ENCODE peak calls at places on chromosomes 11 and 22, in six cellular contexts. Y, X, U, V, N and I are unnamed samples.

GRCh38 chr11:110463153-110463552 is 33.4 kb downstream of the FDX1 start:
- DNase-seq in N (peak), Y (no peak), X (peak), U (peak), V (peak), I (peak)

GRCh38 chr11:71164621-71165020 is 87.8 kb downstream of the SHANK2 start:
- DNase-seq in X (no peak), V (no peak), Y (no peak), N (no peak), U (no peak), I (no peak)

GRCh38 chr11:117384045-117384444 is 56.4 kb downstream of the CEP164 start:
- DNase-seq in N (peak), Y (no peak), V (no peak), X (no peak), U (peak), I (peak)

GRCh38 chr11:117319214-117319840 is 3.3 kb upstream of the BACE1 start:
- DNase-seq in V (no peak), U (peak), X (no peak), N (peak), Y (no peak), I (peak)

GRCh38 chr22:23756891-23757290 is 2.7 kb upstream of the VPREB3 start:
- DNase-seq in X (no peak), V (no peak), N (no peak), U (no peak), Y (no peak), I (no peak)

GRCh38 chr22:49317369-49317768 is 510.3 kb downstream of the BRD1 start:
- DNase-seq in N (no peak), X (no peak), Y (no peak), U (no peak), V (no peak), I (no peak)

GRCh38 chr11:99795999-99796398 is 775.2 kb downstream of the CNTN5 start:
- DNase-seq in N (no peak), X (no peak), Y (no peak), U (no peak), V (no peak), I (no peak)

GRCh38 chr11:99410636-99411035 is 389.9 kb downstream of the CNTN5 start:
- DNase-seq in X (no peak), U (no peak), V (no peak), Y (no peak), N (no peak), I (no peak)

GRCh38 chr11:15707194-15707593 is 592.5 kb downstream of the INSC start:
- DNase-seq in V (no peak), N (no peak), X (no peak), U (no peak), Y (no peak), I (no peak)

GRCh38 chr11:46393231-46393616 is 1.6 kb upstream of the CHRM4 start:
- DNase-seq in V (no peak), U (no peak), Y (no peak), X (no peak), N (no peak), I (no peak)

GRCh38 chr11:15613231-15613630 is 498.5 kb downstream of the INSC start:
- DNase-seq in U (no peak), X (no peak), V (no peak), N (peak), Y (no peak), I (no peak)

GRCh38 chr11:130710442-130711101 is 205.7 kb downstream of the SNX19 start:
- DNase-seq in V (peak), U (no peak), N (no peak), X (no peak), Y (no peak), I (no peak)

GRCh38 chr11:11966826-11967668 is 41.4 kb downstream of the DKK3 start:
- DNase-seq in N (peak), X (peak), U (peak), V (peak), Y (peak), I (no peak)

GRCh38 chr11:14620027-14620511 is 23.5 kb upstream of the PDE3B start:
- DNase-seq in N (no peak), Y (no peak), V (no peak), U (peak), X (no peak), I (peak)

GRCh38 chr22:30763815-30764686 is 69.4 kb downstream of the OSBP2 start:
- DNase-seq in N (peak), U (peak), Y (peak), X (peak), V (peak), I (peak)

GRCh38 chr11:119108151-119108856 is 1.2 kb downstream of the C2CD2L start:
- DNase-seq in Y (no peak), U (peak), V (no peak), X (peak), N (peak), I (no peak)

GRCh38 chr11:129694966-129695365 is 120.7 kb upstream of the TMEM45B start:
- DNase-seq in V (no peak), U (no peak), Y (no peak), X (no peak), N (no peak), I (peak)

GRCh38 chr22:45324186-45324775 is 14.5 kb downstream of the FAM118A start:
- DNase-seq in X (no peak), U (no peak), V (no peak), N (no peak), Y (no peak), I (no peak)

GRCh38 chr22:25069758-25070461 is 117.4 kb downstream of the KIAA1671 start:
- DNase-seq in X (no peak), V (no peak), U (no peak), N (peak), Y (no peak), I (no peak)

GRCh38 chr11:119196833-119197483 is 9.2 kb upstream of the CBL start:
- DNase-seq in X (peak), U (peak), Y (peak), V (peak), N (peak), I (peak)

GRCh38 chr11:1943977-1944376 is 3.2 kb upstream of the MRPL23 start:
- DNase-seq in X (no peak), N (peak), Y (peak), U (peak), V (no peak), I (peak)

DNA sequence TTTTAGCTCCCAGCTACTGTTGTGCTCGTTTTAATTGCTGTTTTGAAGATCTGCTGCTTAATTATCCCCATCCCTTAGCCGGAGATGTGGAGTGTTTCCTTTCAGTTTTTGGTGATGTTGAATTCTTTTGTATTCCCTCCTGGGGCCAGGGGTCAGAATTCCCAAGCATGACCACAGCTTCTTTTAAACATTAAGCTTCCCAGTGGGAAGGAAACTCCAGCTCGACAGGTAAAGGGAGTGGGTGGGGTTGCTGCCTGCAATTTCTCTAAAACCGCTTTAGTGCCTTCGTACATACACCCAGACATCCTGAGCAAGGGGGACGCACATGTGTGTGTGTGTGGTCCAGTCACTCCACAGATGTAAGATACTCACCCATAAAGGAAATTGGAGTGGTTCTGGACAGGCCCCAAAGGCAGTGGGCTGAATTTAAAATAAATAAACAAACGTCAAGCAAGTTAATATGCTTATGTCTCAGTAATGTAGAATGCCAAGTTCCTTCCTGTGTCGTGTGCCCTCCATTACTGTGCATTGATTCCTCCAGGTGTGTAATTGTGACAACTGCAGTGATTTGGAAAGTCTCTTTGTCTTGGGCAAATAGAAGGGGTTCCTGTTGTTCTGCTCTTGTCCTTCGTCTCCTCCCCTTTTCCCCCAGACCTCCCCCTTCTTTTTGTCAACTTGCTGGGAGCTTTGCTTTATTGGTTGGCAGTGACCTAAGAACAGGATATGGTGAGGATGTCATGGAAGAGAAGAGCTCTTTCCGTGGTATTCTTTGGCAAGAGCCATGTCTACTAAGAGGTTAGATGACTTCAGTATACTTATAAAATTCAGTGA is 19.2 kb upstream of the ADSL start:
- DNase-seq in X (peak), N (no peak), Y (no peak), V (no peak), U (peak), I (peak)
- TF ChIP-seq CTCF in X (no peak), N (no peak), Y (no peak), V (no peak), U (no peak), I (no peak)

DNA sequence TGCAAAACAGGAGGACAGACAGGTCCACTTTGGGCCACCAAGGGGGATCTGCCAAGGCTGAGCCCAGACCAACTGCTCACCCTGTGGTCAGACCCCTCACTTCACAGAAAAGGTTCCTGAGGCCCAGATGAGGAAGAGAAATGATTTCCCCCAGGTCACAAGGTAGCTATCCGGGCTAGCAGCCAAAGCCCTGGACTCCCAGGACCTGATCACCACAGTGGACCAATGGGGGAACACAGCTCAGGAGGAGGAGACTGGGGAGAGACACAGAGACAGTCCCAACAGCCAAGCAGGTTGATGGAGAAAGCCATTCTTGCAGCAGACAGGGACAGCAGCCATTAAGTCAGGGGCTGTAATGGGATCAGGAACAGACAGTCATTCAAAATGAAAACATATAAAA is 16.2 kb downstream of the ZMAT5 start:
- DNase-seq in N (no peak), U (no peak), X (no peak), V (no peak), Y (no peak), I (no peak)
- H3K4me3 ChIP-seq in N (no peak), U (no peak), X (no peak), V (no peak), Y (no peak), I (no peak)

GRCh38 chr11:19311306-19312030 is 70.7 kb upstream of the E2F8 start:
- DNase-seq in V (peak), X (peak), Y (peak), N (peak), U (peak), I (peak)
- TF ChIP-seq CTCF in V (peak), X (peak), Y (peak), N (peak), U (peak), I (peak)

GRCh38 chr11:75275581-75275980 is 35.0 kb downstream of the TPBGL start:
- DNase-seq in X (no peak), V (no peak), N (no peak), U (no peak), Y (no peak), I (no peak)
- H3K4me3 ChIP-seq in X (no peak), V (no peak), N (no peak), U (no peak), Y (no peak), I (no peak)

DNA sequence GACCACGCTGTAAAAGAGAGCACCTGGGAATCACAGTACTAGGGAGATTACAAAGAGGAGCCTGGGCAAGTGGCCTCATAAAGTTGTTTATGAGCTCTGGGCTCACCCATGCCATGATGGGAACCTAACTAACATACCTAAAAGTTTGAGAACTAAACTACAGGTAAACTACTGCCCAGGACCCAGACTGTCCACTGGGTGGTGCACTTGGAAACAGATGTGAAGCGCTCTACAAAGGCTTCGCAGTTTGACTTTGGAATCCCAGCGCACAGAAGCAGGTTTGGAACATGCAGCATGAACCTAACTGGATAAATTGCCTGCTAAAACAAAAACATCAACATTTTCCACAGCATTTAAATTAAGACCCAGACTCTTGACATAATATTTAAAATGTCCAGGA is 418.6 kb downstream of the FAM181B start:
- DNase-seq in N (no peak), V (no peak), Y (peak), X (peak), U (no peak), I (no peak)
- TF ChIP-seq CTCF in N (no peak), V (no peak), Y (no peak), X (peak), U (no peak), I (peak)

GRCh38 chr22:29480512-29481264 is 670 bp downstream of the NEFH start:
- DNase-seq in X (peak), U (peak), Y (no peak), N (peak), V (no peak), I (peak)
- H3K4me3 ChIP-seq in X (peak), U (peak), Y (peak), N (peak), V (peak), I (peak)

DNA sequence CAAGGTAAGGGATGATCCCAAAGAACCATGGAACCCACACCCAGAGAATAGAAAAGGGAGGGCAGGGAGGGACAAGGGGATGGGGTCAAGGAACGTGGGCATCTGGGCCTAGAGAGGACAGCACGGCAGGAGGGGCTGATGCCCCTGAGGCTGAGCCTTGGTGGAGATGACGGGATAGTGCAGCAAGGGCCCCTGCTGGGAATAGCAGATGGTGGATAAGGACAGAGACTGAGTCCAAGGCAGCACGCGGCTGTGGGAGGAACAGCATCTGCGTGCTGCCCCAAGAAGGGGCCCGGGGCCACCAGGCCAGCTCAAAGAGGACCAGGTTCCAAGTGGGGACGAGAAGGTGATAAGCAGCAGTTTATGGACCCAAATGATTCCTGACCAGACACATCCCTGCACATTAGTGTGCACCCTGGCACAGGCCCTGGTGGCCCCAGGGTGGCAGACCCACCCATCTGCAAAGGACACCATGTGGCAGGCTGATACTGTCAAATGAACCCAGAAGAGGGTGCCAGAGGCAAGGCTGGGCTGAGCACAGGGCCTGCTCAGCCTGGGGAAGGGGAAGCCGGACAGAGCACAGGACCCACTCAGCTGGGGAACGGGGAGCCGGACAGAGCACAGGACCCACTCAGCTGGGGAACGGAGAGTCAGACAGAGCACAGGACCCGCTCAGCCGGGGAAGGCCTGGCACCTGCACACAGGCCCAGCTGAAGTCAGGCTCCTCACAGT is 12.8 kb upstream of the TESMIN start:
- DNase-seq in Y (no peak), N (no peak), X (peak), V (no peak), U (no peak), I (no peak)
- TF ChIP-seq CTCF in Y (no peak), N (no peak), X (peak), V (peak), U (no peak), I (no peak)